ENCODE peak calls at places on chromosome 13, in nine cellular contexts. R is H1, Y is upper lobe of right lung, Q is lower leg skin, H is MG63, X is skeletal muscle cell, P is fibroblast of lung, F is psoas muscle, V is OCI-LY7. G is an unnamed sample.

GRCh38 chr13:32581177-32581786 is 5.0 kb upstream of the PDS5B start:
- DNase-seq in F (no peak), Y (no peak), X (no peak), Q (no peak), H (no peak), P (peak; percentile 64), V (peak; percentile 52), R (no peak), G (peak; percentile 24)

GRCh38 chr13:22700488-22700887 is 480.3 kb upstream of the SGCG start:
- DNase-seq in V (no peak), R (no peak), Y (no peak), H (peak; percentile 10), Q (no peak), F (no peak), P (no peak), X (no peak), G (no peak)

GRCh38 chr13:73412933-73413332 is 354.1 kb downstream of the KLF5 start:
- DNase-seq in V (no peak), P (no peak), Y (no peak), X (no peak), Q (no peak), R (no peak), F (no peak), H (no peak), G (no peak)

GRCh38 chr13:102012299-102013293 is 389.3 kb downstream of the FGF14 start:
- DNase-seq in H (no peak), V (no peak), Y (no peak), P (no peak), Q (no peak), X (no peak), F (peak; percentile 63), R (no peak), G (no peak)

GRCh38 chr13:74132768-74133656 is 1.2 kb downstream of the KLF12 start:
- DNase-seq in H (peak; percentile 1), V (peak; percentile 67), X (no peak), F (peak; percentile 60), Q (no peak), R (no peak), Y (peak; percentile 64), P (peak; percentile 71), G (no peak)

GRCh38 chr13:112658807-112659206 is 31.0 kb upstream of the ATP11A start:
- DNase-seq in Q (no peak), X (no peak), V (no peak), Y (peak; percentile 56), P (no peak), H (no peak), F (no peak), R (no peak), G (no peak)

GRCh38 chr13:32246468-32246867 is 68.7 kb downstream of the ZAR1L start:
- DNase-seq in X (peak; percentile 34), V (peak; percentile 59), Y (no peak), P (peak; percentile 76), Q (peak; percentile 32), F (no peak), H (peak; percentile 66), R (peak; percentile 56), G (peak; percentile 50)

GRCh38 chr13:24124789-24125476 is 35.6 kb upstream of the SPATA13 start:
- DNase-seq in Q (no peak), V (peak; percentile 44), R (no peak), X (no peak), Y (no peak), H (no peak), P (no peak), F (no peak), G (no peak)

DNA sequence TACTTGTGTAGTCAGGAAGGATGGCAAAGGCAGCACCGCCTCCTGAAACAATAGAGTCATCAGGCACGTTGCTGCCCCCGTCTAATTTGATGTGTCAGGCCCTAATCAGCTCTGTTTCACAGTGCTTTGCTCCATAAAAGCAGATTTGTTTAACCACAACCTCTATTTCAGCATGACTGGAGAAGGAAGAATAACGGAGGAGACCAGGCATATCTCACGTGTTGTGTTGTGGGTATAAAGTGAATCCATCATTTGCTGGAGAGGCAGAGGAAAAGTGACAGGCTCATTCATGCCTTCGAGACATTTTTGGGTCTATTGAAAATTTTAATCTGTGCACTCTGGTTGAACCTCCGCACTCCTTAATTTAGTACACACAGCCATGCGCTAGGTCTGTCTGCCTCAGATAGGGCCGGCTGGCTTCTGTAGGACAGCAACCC is 940.4 kb upstream of the SLC10A2 start:
- DNase-seq in R (no peak), Q (no peak), H (peak; percentile 28), P (peak; percentile 16), V (no peak), Y (no peak), X (no peak), F (no peak), G (no peak)
- H3K4me3 ChIP-seq in R (no peak overlapping the region), Q (no peak overlapping the region), H (no peak overlapping the region), P (no peak overlapping the region), V (no peak overlapping the region), Y (no peak overlapping the region), X (no peak overlapping the region), F (no peak overlapping the region), G (no peak overlapping the region)

GRCh38 chr13:85900521-85900920 is 101.3 kb upstream of the SLITRK6 start:
- DNase-seq in Q (no peak), V (no peak), P (no peak), X (no peak), Y (no peak), H (no peak), F (no peak), R (no peak), G (no peak)
- H3K4me3 ChIP-seq in Q (no peak overlapping the region), V (no peak overlapping the region), P (no peak overlapping the region), X (no peak overlapping the region), Y (no peak overlapping the region), H (no peak overlapping the region), F (no peak overlapping the region), R (no peak overlapping the region), G (no peak overlapping the region)

GRCh38 chr13:107867701-107868661 is 347.4 kb downstream of the LIG4 start:
- DNase-seq in Y (peak; percentile 74), F (no peak), P (peak; percentile 58), R (no peak), X (no peak), V (no peak), H (peak; percentile 53), Q (no peak), G (no peak)

GRCh38 chr13:107866666-107867623 is 348.4 kb downstream of the LIG4 start:
- DNase-seq in R (no peak), F (no peak), H (peak; percentile 69), Y (peak; percentile 66), X (no peak), Q (no peak), P (peak; percentile 60), V (no peak), G (no peak)

GRCh38 chr13:107865643-107866006 is 349.7 kb downstream of the LIG4 start:
- DNase-seq in X (no peak), H (no peak), P (peak; percentile 35), Y (no peak), F (no peak), Q (no peak), R (no peak), V (no peak), G (no peak)

GRCh38 chr13:107864543-107865460 is 350.5 kb downstream of the LIG4 start:
- DNase-seq in Q (no peak), P (peak; percentile 86), H (peak; percentile 35), X (no peak), F (no peak), V (peak; percentile 1), R (no peak), Y (no peak), G (peak; percentile 41)

GRCh38 chr13:107866007-107866665 is 349.2 kb downstream of the LIG4 start:
- DNase-seq in Y (peak; percentile 67), X (no peak), V (no peak), Q (no peak), P (no peak), H (peak; percentile 61), R (no peak), F (no peak), G (no peak)
- H3K4me3 ChIP-seq in Y (peak overlapping the region; percentile 52), X (peak overlapping the region; percentile 64), V (no peak overlapping the region), Q (no peak overlapping the region), P (peak overlapping the region; percentile 29), H (peak overlapping the region; percentile 73), R (peak overlapping the region; percentile 73), F (peak overlapping the region; percentile 51), G (no peak overlapping the region)

DNA sequence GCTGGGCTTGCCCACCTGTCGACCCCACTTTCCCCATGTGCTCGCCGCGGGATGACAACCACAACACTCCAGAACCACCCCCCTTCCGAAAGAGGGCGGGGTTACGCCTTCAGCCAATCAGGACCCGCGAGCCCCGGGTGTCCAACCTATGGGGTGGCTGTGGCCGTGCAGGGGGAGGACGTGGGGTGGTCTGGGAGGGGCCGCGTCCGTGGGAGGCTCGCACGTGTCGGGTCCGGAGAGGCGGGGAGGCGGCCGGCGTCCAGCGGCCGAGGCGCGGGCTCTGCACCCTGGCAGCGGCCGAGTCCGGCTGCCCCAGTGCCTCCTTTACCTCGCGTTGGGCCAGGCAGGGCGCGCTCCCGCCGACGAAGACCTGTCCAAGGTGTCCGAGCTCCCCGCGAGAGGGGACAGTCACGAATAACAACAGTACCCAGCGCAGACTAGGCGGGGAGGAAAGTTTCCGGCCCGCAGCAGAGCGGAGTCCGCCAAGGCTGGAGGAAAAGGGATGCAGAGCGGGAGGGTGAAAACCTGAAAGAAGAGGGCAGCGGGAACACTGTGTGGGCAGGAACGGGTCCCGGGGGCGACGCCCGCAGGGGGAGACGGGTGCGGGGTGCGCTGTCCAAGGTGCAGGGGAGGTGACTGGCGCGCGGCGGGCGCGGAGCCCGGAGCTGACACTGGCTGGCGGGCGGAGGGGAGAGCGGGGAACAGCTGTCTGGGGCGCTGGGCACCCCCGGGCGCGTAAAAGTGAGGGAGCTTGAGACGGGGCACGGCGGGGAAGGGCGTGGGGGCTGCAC is 896 bp downstream of the ENOX1 start:
- DNase-seq in V (peak; percentile 9), X (no peak), P (peak; percentile 77), R (no peak), H (peak; percentile 82), Y (peak; percentile 70), Q (peak; percentile 55), F (peak; percentile 91), G (no peak)
- H3K4me3 ChIP-seq in V (peak overlapping the region; percentile 70), X (peak overlapping the region; percentile 67), P (peak overlapping the region; percentile 21), R (peak overlapping the region; percentile 54), H (peak overlapping the region; percentile 62), Y (peak overlapping the region; percentile 55), Q (peak overlapping the region; percentile 52), F (peak overlapping the region; percentile 78), G (peak overlapping the region; percentile 48)